ENCODE peak calls at places on chromosomes 1 and 21, in four cellular contexts. J, H, K and P are unnamed samples.

GRCh38 chr1:14304381-14304865 is 294.1 kb upstream of the KAZN start:
- DNase-seq in J (no peak), H (no peak), K (no peak), P (no peak)

GRCh38 chr1:160261526-160261877 is 847 bp downstream of the DCAF8 start:
- DNase-seq in J (no peak), H (peak), K (no peak), P (no peak)

GRCh38 chr1:167052389-167052788 is 37.8 kb downstream of the GPA33 start:
- DNase-seq in J (no peak), H (no peak), K (no peak), P (no peak)

GRCh38 chr1:45266151-45266801 is 59.9 kb upstream of the ZSWIM5 start:
- DNase-seq in J (peak), H (peak), K (peak), P (no peak)

GRCh38 chr1:178060789-178061556 is 32.9 kb upstream of the RASAL2 start:
- DNase-seq in J (no peak), H (no peak), K (no peak), P (no peak)

GRCh38 chr21:36932417-36932816 is 34.1 kb downstream of the HLCS start:
- DNase-seq in J (no peak), H (no peak), K (no peak), P (no peak)

GRCh38 chr1:101781437-101781836 is 215.3 kb downstream of the OLFM3 start:
- DNase-seq in J (no peak), H (peak), K (no peak), P (no peak)

GRCh38 chr1:39089811-39090519 is 63.8 kb downstream of the NDUFS5 start:
- DNase-seq in J (no peak), H (no peak), K (no peak), P (no peak)

GRCh38 chr1:198864695-198865094 is 225.9 kb downstream of the PTPRC start:
- DNase-seq in J (no peak), H (no peak), K (no peak), P (no peak)

DNA sequence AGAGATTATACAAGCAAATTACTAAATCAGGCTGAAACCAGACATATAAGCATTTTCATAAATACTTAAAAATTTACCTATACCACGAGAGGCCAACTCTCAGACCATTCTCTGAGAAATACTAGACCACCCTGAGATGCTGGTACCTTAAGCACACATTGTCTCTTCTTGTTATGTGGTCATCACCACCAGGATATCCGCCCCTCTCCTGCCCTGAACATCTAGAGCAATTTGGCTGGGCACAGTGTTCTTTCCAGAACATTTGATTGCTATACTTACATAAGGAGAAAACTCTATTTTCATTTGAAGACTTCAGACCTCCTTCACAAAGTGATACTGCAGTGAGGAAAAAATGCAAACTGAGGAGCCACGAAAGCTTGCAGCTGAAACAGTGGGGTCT is 36.2 kb upstream of the DUSP10 start:
- DNase-seq in J (no peak), H (no peak), K (no peak), P (no peak)
- H3K27ac ChIP-seq in J (no peak), H (no peak), K (no peak), P (no peak)

GRCh38 chr1:20932437-20932977 is 145.4 kb upstream of the HP1BP3 start:
- DNase-seq in J (no peak), H (no peak), K (no peak), P (no peak)

GRCh38 chr1:20935717-20936116 is 148.6 kb upstream of the HP1BP3 start:
- DNase-seq in J (no peak), H (no peak), K (no peak), P (no peak)

GRCh38 chr1:20931930-20932436 is 144.9 kb upstream of the HP1BP3 start:
- DNase-seq in J (no peak), H (no peak), K (no peak), P (no peak)

GRCh38 chr1:20936621-20937020 is 149.5 kb upstream of the HP1BP3 start:
- DNase-seq in J (no peak), H (no peak), K (no peak), P (no peak)

GRCh38 chr1:20936216-20936615 is 149.1 kb upstream of the HP1BP3 start:
- DNase-seq in J (no peak), H (no peak), K (no peak), P (no peak)
- TF ChIP-seq CTCF in J (no peak), H (no peak), K (no peak), P (no peak)

DNA sequence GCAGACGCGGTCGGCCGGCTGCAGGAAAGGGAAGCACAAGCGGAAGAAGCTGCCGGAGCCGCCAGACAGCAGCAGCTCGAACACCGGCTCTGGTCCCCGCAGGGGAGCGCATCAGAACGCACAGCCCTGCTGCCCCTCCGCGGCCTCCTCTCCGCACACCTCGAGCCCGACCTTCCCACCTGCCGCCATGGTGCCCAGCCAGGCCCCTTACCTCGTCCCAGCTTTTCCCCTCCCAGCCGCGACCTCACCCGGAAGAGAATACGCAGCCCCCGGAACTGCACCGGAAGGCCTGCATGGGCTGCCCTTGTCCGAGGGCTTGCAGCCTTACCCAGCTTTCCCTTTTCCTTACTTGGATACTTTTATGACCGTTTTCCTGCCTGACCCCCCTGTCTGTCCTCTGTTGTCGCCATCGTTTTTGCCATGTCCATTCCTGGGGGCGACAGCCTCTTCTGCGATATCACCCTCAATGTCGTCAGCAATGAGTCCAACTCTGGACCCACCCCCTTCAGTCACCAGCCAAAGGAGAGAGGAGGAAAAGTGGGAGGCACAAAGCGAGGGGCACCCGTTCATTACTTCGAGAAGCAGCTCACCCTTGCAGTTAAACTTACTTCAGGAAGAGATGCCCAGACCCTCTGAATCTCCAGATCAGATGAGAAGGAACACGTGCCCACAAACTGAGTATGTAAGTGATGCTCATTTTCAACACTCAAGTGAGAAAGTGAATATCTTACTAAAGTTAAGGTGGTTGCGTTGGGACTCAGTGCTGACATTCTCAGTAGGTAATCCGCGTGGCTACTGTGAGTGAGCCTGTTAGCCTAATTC is 25.5 kb downstream of the UTS2 start:
- DNase-seq in J (no peak), H (peak), K (no peak), P (no peak)
- H3K4me3 ChIP-seq in J (no peak), H (peak), K (peak), P (peak)

GRCh38 chr1:10664251-10664650 is 132.2 kb downstream of the CASZ1 start:
- DNase-seq in J (no peak), H (no peak), K (no peak), P (no peak)
- H3K27ac ChIP-seq in J (no peak), H (no peak), K (peak), P (peak)

GRCh38 chr1:217747156-217747769 is 116.1 kb downstream of the SPATA17 start:
- DNase-seq in J (no peak), H (no peak), K (no peak), P (no peak)
- TF ChIP-seq CTCF in J (peak), H (peak), K (no peak), P (peak)

DNA sequence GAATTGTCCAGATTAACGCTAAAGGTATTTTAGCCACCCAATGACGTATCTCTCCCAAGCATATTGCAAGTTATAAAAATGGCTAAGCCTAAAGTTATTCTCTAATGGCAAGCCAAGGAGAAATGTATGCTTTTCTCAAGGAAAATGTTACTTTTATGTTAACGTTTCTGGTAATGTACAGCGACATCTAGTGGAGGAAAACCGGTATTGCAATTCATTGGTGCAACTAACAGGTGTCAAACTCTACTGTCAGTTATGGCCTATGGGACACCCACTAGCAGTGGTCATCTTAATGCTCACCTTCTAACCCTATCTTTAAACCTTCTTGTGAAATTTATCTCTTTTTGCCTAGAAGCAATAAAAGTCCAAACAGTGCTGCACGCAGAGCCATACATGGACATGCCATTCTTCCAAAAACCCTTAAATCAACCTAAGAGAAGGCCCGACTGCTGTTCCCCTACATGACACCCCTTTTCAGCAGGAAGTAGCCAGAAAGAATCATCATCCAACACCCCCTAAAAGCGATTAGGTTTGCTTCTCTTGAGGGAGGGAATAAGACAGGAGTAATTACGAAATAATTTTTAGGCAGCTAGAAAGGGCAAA is 68.7 kb upstream of the LRIF1 start:
- DNase-seq in J (no peak), H (peak), K (no peak), P (no peak)
- H3K4me3 ChIP-seq in J (no peak), H (no peak), K (no peak), P (no peak)

GRCh38 chr1:108612496-108612895 is 48.4 kb downstream of the HENMT1 start:
- DNase-seq in J (no peak), H (no peak), K (no peak), P (no peak)
- H3K27ac ChIP-seq in J (no peak), H (no peak), K (no peak), P (no peak)

GRCh38 chr21:35829014-35829525 is 231.3 kb downstream of the SETD4 start:
- DNase-seq in J (no peak), H (no peak), K (no peak), P (no peak)
- TF ChIP-seq CTCF in J (no peak), H (no peak), K (no peak), P (no peak)